ENCODE peak calls at places on chromosome 1, in five cellular contexts. F is CD4-positive, alpha-beta memory T cell; P is T-helper 2 cell; I is activated CD4-positive, alpha-beta T cell treated with anti-CD3 and anti-CD28 coated beads, Interleukin-2, amount 50 U/mL, for 1 hour; W is H4. O is an unnamed sample.

GRCh38 chr1:1020000-1020404 is at the start of gene AGRN:
- DNase-seq in F (peak), P (no peak), I (no peak), W (no peak), O (peak)

GRCh38 chr1:26220199-26220912 is 13.6 kb upstream of the CEP85 start:
- DNase-seq in F (no peak), P (no peak), I (no peak), W (no peak), O (no peak)

GRCh38 chr1:190205713-190206112 is 272.0 kb downstream of the BRINP3 start:
- DNase-seq in F (no peak), P (no peak), I (no peak), W (no peak), O (no peak)

GRCh38 chr1:30123036-30123535 is 600.3 kb downstream of the MATN1 start:
- DNase-seq in F (no peak), P (no peak), I (no peak), W (no peak), O (no peak)

GRCh38 chr1:89041055-89041707 is 18.5 kb upstream of the GBP3 start:
- DNase-seq in F (no peak), P (no peak), I (no peak), W (no peak), O (peak)

GRCh38 chr1:39394598-39394997 is 96.8 kb upstream of the BMP8A start:
- DNase-seq in F (peak), P (no peak), I (no peak), W (no peak), O (no peak)

GRCh38 chr1:224435318-224435763 is 744 bp upstream of the WDR26 start:
- DNase-seq in F (no peak), P (no peak), I (no peak), W (no peak), O (peak)

GRCh38 chr1:21022279-21023040 is 154.2 kb downstream of the EIF4G3 start:
- DNase-seq in F (peak), P (no peak), I (no peak), W (peak), O (peak)

GRCh38 chr1:24093762-24094161 is 18.2 kb downstream of the MYOM3 start:
- DNase-seq in F (no peak), P (no peak), I (no peak), W (no peak), O (no peak)